ENCODE peak calls at places on chromosome 11, in four cellular contexts. One of them, this sample, is unnamed.

GRCh38 chr11:61062181-61062955 is 39.9 kb upstream of the CD5 start:
- DNase-seq in endothelial cell: no peak
- DNase-seq in stimulated activated CD4-positive, alpha-beta T cell treated with anti-CD3 and anti-CD28 coated beads, Interleukin-1b, Interleukin-23, amount 100 ng/mL, for 24 hours: no peak
- DNase-seq in NT2/D1: no peak
- DNase-seq in this sample: no peak

GRCh38 chr11:105489431-105489830 is 120.4 kb upstream of the GRIA4 start:
- DNase-seq in endothelial cell: no peak
- DNase-seq in NT2/D1: no peak
- DNase-seq in stimulated activated CD4-positive, alpha-beta T cell treated with anti-CD3 and anti-CD28 coated beads, Interleukin-1b, Interleukin-23, amount 100 ng/mL, for 24 hours: no peak
- DNase-seq in this sample: no peak

GRCh38 chr11:125313271-125314222 is 149.0 kb downstream of the PKNOX2 start:
- DNase-seq in NT2/D1: no peak
- DNase-seq in endothelial cell: no peak
- DNase-seq in stimulated activated CD4-positive, alpha-beta T cell treated with anti-CD3 and anti-CD28 coated beads, Interleukin-1b, Interleukin-23, amount 100 ng/mL, for 24 hours: no peak
- DNase-seq in this sample: no peak

GRCh38 chr11:30991376-30991775 is 378.2 kb downstream of the DCDC1 start:
- DNase-seq in stimulated activated CD4-positive, alpha-beta T cell treated with anti-CD3 and anti-CD28 coated beads, Interleukin-1b, Interleukin-23, amount 100 ng/mL, for 24 hours: no peak
- DNase-seq in NT2/D1: no peak
- DNase-seq in endothelial cell: no peak
- DNase-seq in this sample: no peak

GRCh38 chr11:102197759-102198158 is 87.5 kb downstream of the YAP1 start:
- DNase-seq in NT2/D1: peak; percentile 86
- DNase-seq in stimulated activated CD4-positive, alpha-beta T cell treated with anti-CD3 and anti-CD28 coated beads, Interleukin-1b, Interleukin-23, amount 100 ng/mL, for 24 hours: no peak
- DNase-seq in endothelial cell: peak; percentile 9
- DNase-seq in this sample: no peak

GRCh38 chr11:14320020-14320419 is 39.0 kb downstream of the RRAS2 start:
- DNase-seq in stimulated activated CD4-positive, alpha-beta T cell treated with anti-CD3 and anti-CD28 coated beads, Interleukin-1b, Interleukin-23, amount 100 ng/mL, for 24 hours: no peak
- DNase-seq in endothelial cell: no peak
- DNase-seq in NT2/D1: no peak
- DNase-seq in this sample: no peak

GRCh38 chr11:115580927-115581680 is 76.9 kb upstream of the CADM1 start:
- DNase-seq in NT2/D1: peak; percentile 16
- DNase-seq in endothelial cell: no peak
- DNase-seq in stimulated activated CD4-positive, alpha-beta T cell treated with anti-CD3 and anti-CD28 coated beads, Interleukin-1b, Interleukin-23, amount 100 ng/mL, for 24 hours: no peak
- DNase-seq in this sample: no peak

GRCh38 chr11:8863838-8864237 is 47.2 kb upstream of the AKIP1 start:
- DNase-seq in NT2/D1: no peak
- DNase-seq in stimulated activated CD4-positive, alpha-beta T cell treated with anti-CD3 and anti-CD28 coated beads, Interleukin-1b, Interleukin-23, amount 100 ng/mL, for 24 hours: no peak
- DNase-seq in endothelial cell: no peak
- DNase-seq in this sample: no peak

GRCh38 chr11:55838452-55838851 is at the start of gene OR5D16:
- DNase-seq in endothelial cell: no peak
- DNase-seq in NT2/D1: no peak
- DNase-seq in stimulated activated CD4-positive, alpha-beta T cell treated with anti-CD3 and anti-CD28 coated beads, Interleukin-1b, Interleukin-23, amount 100 ng/mL, for 24 hours: no peak
- DNase-seq in this sample: no peak

GRCh38 chr11:122897606-122898210 is 15.1 kb downstream of the JHY start:
- DNase-seq in NT2/D1: no peak
- DNase-seq in stimulated activated CD4-positive, alpha-beta T cell treated with anti-CD3 and anti-CD28 coated beads, Interleukin-1b, Interleukin-23, amount 100 ng/mL, for 24 hours: no peak
- DNase-seq in endothelial cell: no peak
- DNase-seq in this sample: no peak

GRCh38 chr11:94536386-94536785 is 7.3 kb upstream of the FUT4 start:
- DNase-seq in NT2/D1: no peak
- DNase-seq in endothelial cell: no peak
- DNase-seq in stimulated activated CD4-positive, alpha-beta T cell treated with anti-CD3 and anti-CD28 coated beads, Interleukin-1b, Interleukin-23, amount 100 ng/mL, for 24 hours: no peak
- DNase-seq in this sample: no peak

GRCh38 chr11:74255741-74256369 is 55.6 kb downstream of the P4HA3 start:
- DNase-seq in endothelial cell: peak; percentile 55
- DNase-seq in NT2/D1: peak; percentile 47
- DNase-seq in stimulated activated CD4-positive, alpha-beta T cell treated with anti-CD3 and anti-CD28 coated beads, Interleukin-1b, Interleukin-23, amount 100 ng/mL, for 24 hours: peak; percentile 26
- DNase-seq in this sample: peak; percentile 27

GRCh38 chr11:10918698-10919097 is 60.8 kb upstream of the ZBED5 start:
- DNase-seq in NT2/D1: no peak
- DNase-seq in stimulated activated CD4-positive, alpha-beta T cell treated with anti-CD3 and anti-CD28 coated beads, Interleukin-1b, Interleukin-23, amount 100 ng/mL, for 24 hours: no peak
- DNase-seq in endothelial cell: no peak
- DNase-seq in this sample: no peak

GRCh38 chr11:119445850-119446249 is 22.9 kb upstream of the THY1 start:
- DNase-seq in NT2/D1: no peak
- DNase-seq in endothelial cell: no peak
- DNase-seq in stimulated activated CD4-positive, alpha-beta T cell treated with anti-CD3 and anti-CD28 coated beads, Interleukin-1b, Interleukin-23, amount 100 ng/mL, for 24 hours: no peak
- DNase-seq in this sample: no peak

GRCh38 chr11:7004482-7004881 is 15.7 kb downstream of the ZNF214 start:
- DNase-seq in stimulated activated CD4-positive, alpha-beta T cell treated with anti-CD3 and anti-CD28 coated beads, Interleukin-1b, Interleukin-23, amount 100 ng/mL, for 24 hours: no peak
- DNase-seq in NT2/D1: no peak
- DNase-seq in endothelial cell: no peak
- DNase-seq in this sample: no peak